ENCODE peak calls at places on chromosome 4, in seven cellular contexts. P is small intestine, X is breast epithelium, Z is endodermal cell, H is substantia nigra, G is endothelial cell of umbilical vein, A is Panc1. L is an unnamed sample.

GRCh38 chr4:70511365-70511764 is 7.0 kb upstream of the AMTN start:
- DNase-seq in P (no peak), X (no peak), Z (no peak), H (no peak), G (no peak), A (no peak), L (no peak)

GRCh38 chr4:188092824-188093223 is 16.6 kb downstream of the TRIML2 start:
- DNase-seq in P (no peak), X (no peak), Z (no peak), H (no peak), G (no peak), A (no peak), L (no peak)

GRCh38 chr4:40987151-40987550 is 227.2 kb downstream of the APBB2 start:
- DNase-seq in P (no peak), X (no peak), Z (no peak), H (no peak), G (no peak), A (no peak), L (no peak)

GRCh38 chr4:77710125-77710524 is 104.5 kb downstream of the CXCL13 start:
- DNase-seq in P (peak), X (no peak), Z (no peak), H (no peak), G (no peak), A (no peak), L (no peak)

GRCh38 chr4:90515191-90515590 is 388.0 kb downstream of the CCSER1 start:
- DNase-seq in P (no peak), X (no peak), Z (no peak), H (no peak), G (no peak), A (no peak), L (no peak)

GRCh38 chr4:39976945-39977488 is 694 bp downstream of the PDS5A start:
- DNase-seq in P (no peak), X (peak), Z (peak), H (peak), G (peak), A (no peak), L (no peak)

GRCh38 chr4:107826427-107826980 is 1.8 kb downstream of the SGMS2 start:
- DNase-seq in P (peak), X (no peak), Z (no peak), H (no peak), G (peak), A (no peak), L (no peak)

GRCh38 chr4:139493176-139493575 is 39.3 kb downstream of the RAB33B start:
- DNase-seq in P (no peak), X (no peak), Z (no peak), H (no peak), G (no peak), A (no peak), L (no peak)

GRCh38 chr4:84258905-84259830 is 239.9 kb downstream of the NKX6-1 start:
- DNase-seq in P (peak), X (no peak), Z (peak), H (no peak), G (peak), A (peak), L (no peak)

GRCh38 chr4:1409079-1409805 is 3.0 kb upstream of the NKX1-1 start:
- DNase-seq in P (no peak), X (no peak), Z (no peak), H (no peak), G (no peak), A (no peak), L (no peak)

GRCh38 chr4:158444621-158445020 is 77.1 kb upstream of the RXFP1 start:
- DNase-seq in P (no peak), X (no peak), Z (no peak), H (no peak), G (no peak), A (no peak), L (no peak)

GRCh38 chr4:52750819-52751348 is 341 bp downstream of the ERVMER34-1 start:
- DNase-seq in P (peak), X (no peak), Z (no peak), H (no peak), G (peak), A (no peak), L (no peak)

GRCh38 chr4:131974730-131975129 is 1174.4 kb upstream of the PCDH10 start:
- DNase-seq in P (no peak), X (no peak), Z (no peak), H (no peak), G (no peak), A (no peak), L (no peak)

GRCh38 chr4:186486172-186486571 is 69.2 kb downstream of the MTNR1A start:
- DNase-seq in P (no peak), X (no peak), Z (no peak), H (no peak), G (no peak), A (no peak), L (no peak)

GRCh38 chr4:41360911-41361830 is 104.4 kb downstream of the UCHL1 start:
- DNase-seq in P (no peak), X (no peak), Z (peak), H (peak), G (peak), A (no peak), L (peak)

GRCh38 chr4:86302242-86302641 is 57.6 kb downstream of the MAPK10 start:
- DNase-seq in P (no peak), X (peak), Z (no peak), H (peak), G (peak), A (no peak), L (no peak)

GRCh38 chr4:25118096-25118495 is 42.2 kb downstream of the SEPSECS start:
- DNase-seq in P (no peak), X (no peak), Z (no peak), H (no peak), G (no peak), A (no peak), L (no peak)

GRCh38 chr4:121072080-121072835 is at the start of gene NDNF:
- DNase-seq in P (no peak), X (no peak), Z (peak), H (peak), G (peak), A (no peak), L (peak)

GRCh38 chr4:121071640-121072037 is 696 bp downstream of the NDNF start:
- DNase-seq in P (no peak), X (no peak), Z (no peak), H (no peak), G (no peak), A (no peak), L (no peak)

GRCh38 chr4:121070274-121070673 is 2.1 kb downstream of the NDNF start:
- DNase-seq in P (no peak), X (no peak), Z (peak), H (no peak), G (no peak), A (no peak), L (no peak)

GRCh38 chr4:121069419-121069818 is 2.9 kb downstream of the NDNF start:
- DNase-seq in P (no peak), X (no peak), Z (no peak), H (no peak), G (no peak), A (no peak), L (no peak)

GRCh38 chr4:121070696-121071639 is 1.4 kb downstream of the NDNF start:
- DNase-seq in P (no peak), X (no peak), Z (peak), H (peak), G (peak), A (no peak), L (no peak)
- H3K27ac ChIP-seq in P (no peak), X (peak), Z (no peak), H (no peak), G (no peak), A (no peak), L (no peak)

GRCh38 chr4:155573126-155573525 is 93.5 kb upstream of the GUCY1A1 start:
- DNase-seq in P (no peak), X (no peak), Z (no peak), H (no peak), G (no peak), A (no peak), L (no peak)
- H3K27ac ChIP-seq in P (no peak), X (no peak), Z (no peak), H (no peak), G (no peak), A (no peak), L (no peak)

GRCh38 chr4:155666701-155667537 is at the start of gene GUCY1A1:
- DNase-seq in P (peak), X (peak), Z (peak), H (peak), G (peak), A (no peak), L (peak)

GRCh38 chr4:155659168-155659567 is 7.5 kb upstream of the GUCY1A1 start:
- DNase-seq in P (no peak), X (no peak), Z (no peak), H (no peak), G (no peak), A (no peak), L (no peak)

GRCh38 chr4:155667538-155668511 is 1.2 kb downstream of the GUCY1A1 start:
- DNase-seq in P (peak), X (no peak), Z (peak), H (no peak), G (peak), A (no peak), L (peak)

GRCh38 chr4:155660436-155660835 is 6.2 kb upstream of the GUCY1A1 start:
- DNase-seq in P (no peak), X (no peak), Z (no peak), H (no peak), G (no peak), A (no peak), L (no peak)

GRCh38 chr4:155665054-155665453 is 1.6 kb upstream of the GUCY1A1 start:
- DNase-seq in P (no peak), X (no peak), Z (no peak), H (no peak), G (no peak), A (no peak), L (no peak)
- H3K27ac ChIP-seq in P (no peak), X (peak), Z (no peak), H (no peak), G (no peak), A (no peak), L (no peak)

GRCh38 chr4:79651516-79651915 is 243.5 kb upstream of the GK2 start:
- DNase-seq in P (no peak), X (no peak), Z (peak), H (no peak), G (peak), A (no peak), L (no peak)
- H3K27ac ChIP-seq in P (no peak), X (no peak), Z (peak), H (no peak), G (peak), A (peak), L (no peak)

DNA sequence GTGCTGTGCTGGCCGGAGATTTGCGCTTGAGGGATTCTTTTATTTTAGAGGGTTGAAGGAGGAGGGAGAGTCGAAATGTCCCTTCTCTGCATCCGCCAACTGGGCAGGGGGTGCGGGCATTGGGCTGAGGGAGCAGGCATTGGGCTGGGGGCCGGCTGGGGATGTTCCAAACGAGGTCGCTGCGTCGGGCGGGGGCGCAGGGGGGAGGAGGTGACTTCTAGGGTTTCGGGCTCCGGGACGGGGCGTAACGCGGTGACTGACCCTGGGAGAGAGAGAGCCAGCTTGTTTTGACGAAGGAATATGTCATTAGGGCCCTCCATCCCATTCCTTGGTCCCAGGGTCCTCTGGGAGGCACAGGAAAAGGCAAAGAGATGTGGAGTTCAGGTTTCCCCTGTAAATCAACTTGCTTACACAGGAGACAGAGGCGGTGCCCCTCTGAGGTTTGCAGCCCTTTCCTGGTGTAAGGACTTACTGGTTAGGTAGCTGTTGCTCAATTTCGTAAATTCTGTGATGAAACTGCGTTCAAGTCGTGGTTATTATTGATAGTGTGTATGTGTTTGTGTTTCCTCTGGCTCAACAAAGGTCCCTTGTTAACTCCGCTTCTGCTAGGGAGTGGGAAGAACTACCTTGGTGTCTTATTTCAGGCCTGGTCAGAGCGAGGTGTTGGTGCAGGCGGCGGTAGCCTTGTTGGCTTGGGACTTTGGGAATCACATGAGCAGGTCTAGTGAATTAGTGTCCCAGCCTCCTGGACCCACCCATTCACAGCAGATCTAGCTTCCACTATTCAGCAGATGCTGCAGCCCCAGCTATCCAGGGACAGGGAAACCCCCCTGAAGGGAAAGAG is 716 bp downstream of the FHIP1A start:
- DNase-seq in P (peak), X (peak), Z (peak), H (no peak), G (no peak), A (no peak), L (no peak)
- H3K27ac ChIP-seq in P (peak), X (peak), Z (no peak), H (no peak), G (no peak), A (no peak), L (no peak)

L was measured in caudate nucleus.